ENCODE peak calls at places on chromosomes 16 and 17, in nine cellular contexts. One of them, this sample, is unnamed.

GRCh38 chr16:64830653-64831052 is 291.2 kb downstream of the CDH11 start:
- DNase-seq in CD8-positive, alpha-beta T cell: no peak
- DNase-seq in NAMALWA: no peak
- DNase-seq in posterior vena cava: no peak
- DNase-seq in iPS-NIHi11: no peak
- DNase-seq in mesothelial cell of epicardium: no peak
- DNase-seq in fibroblast of lung: peak; percentile 40
- DNase-seq in central memory CD8-positive, alpha-beta T cell: no peak
- DNase-seq in hypothalamus: no peak
- DNase-seq in this sample: no peak

GRCh38 chr17:47720754-47721533 is 12.1 kb upstream of the TBX21 start:
- DNase-seq in posterior vena cava: peak; percentile 88
- DNase-seq in mesothelial cell of epicardium: no peak
- DNase-seq in NAMALWA: no peak
- DNase-seq in central memory CD8-positive, alpha-beta T cell: no peak
- DNase-seq in iPS-NIHi11: peak; percentile 61
- DNase-seq in hypothalamus: no peak
- DNase-seq in fibroblast of lung: peak; percentile 33
- DNase-seq in CD8-positive, alpha-beta T cell: no peak
- DNase-seq in this sample: peak; percentile 41

GRCh38 chr16:85735946-85736345 is 14.9 kb downstream of the C16orf74 start:
- DNase-seq in iPS-NIHi11: no peak
- DNase-seq in NAMALWA: peak; percentile 48
- DNase-seq in hypothalamus: no peak
- DNase-seq in posterior vena cava: no peak
- DNase-seq in fibroblast of lung: no peak
- DNase-seq in mesothelial cell of epicardium: no peak
- DNase-seq in central memory CD8-positive, alpha-beta T cell: no peak
- DNase-seq in CD8-positive, alpha-beta T cell: no peak
- DNase-seq in this sample: no peak

GRCh38 chr17:69223809-69224208 is 4.8 kb downstream of the ABCA10 start:
- DNase-seq in central memory CD8-positive, alpha-beta T cell: no peak
- DNase-seq in fibroblast of lung: peak; percentile 61
- DNase-seq in hypothalamus: no peak
- DNase-seq in NAMALWA: no peak
- DNase-seq in CD8-positive, alpha-beta T cell: no peak
- DNase-seq in mesothelial cell of epicardium: no peak
- DNase-seq in iPS-NIHi11: no peak
- DNase-seq in posterior vena cava: no peak
- DNase-seq in this sample: no peak

GRCh38 chr17:7403043-7403901 is 625 bp downstream of the TMEM256 start:
- DNase-seq in central memory CD8-positive, alpha-beta T cell: no peak
- DNase-seq in fibroblast of lung: no peak
- DNase-seq in CD8-positive, alpha-beta T cell: no peak
- DNase-seq in iPS-NIHi11: peak; percentile 80
- DNase-seq in hypothalamus: no peak
- DNase-seq in NAMALWA: peak; percentile 19
- DNase-seq in posterior vena cava: no peak
- DNase-seq in mesothelial cell of epicardium: no peak
- DNase-seq in this sample: peak; percentile 55

GRCh38 chr17:67558740-67559380 is 158.9 kb upstream of the NOL11 start:
- DNase-seq in CD8-positive, alpha-beta T cell: no peak
- DNase-seq in NAMALWA: no peak
- DNase-seq in posterior vena cava: no peak
- DNase-seq in mesothelial cell of epicardium: no peak
- DNase-seq in central memory CD8-positive, alpha-beta T cell: no peak
- DNase-seq in hypothalamus: no peak
- DNase-seq in iPS-NIHi11: no peak
- DNase-seq in fibroblast of lung: no peak
- DNase-seq in this sample: peak; percentile 31

GRCh38 chr17:22267019-22267418 is 574.7 kb downstream of the KCNJ18 start:
- DNase-seq in mesothelial cell of epicardium: no peak
- DNase-seq in central memory CD8-positive, alpha-beta T cell: no peak
- DNase-seq in posterior vena cava: peak; percentile 53
- DNase-seq in CD8-positive, alpha-beta T cell: no peak
- DNase-seq in hypothalamus: no peak
- DNase-seq in iPS-NIHi11: no peak
- DNase-seq in fibroblast of lung: no peak
- DNase-seq in NAMALWA: no peak
- DNase-seq in this sample: no peak

GRCh38 chr16:5060073-5060641 is 5.6 kb downstream of the C16orf89 start:
- DNase-seq in NAMALWA: no peak
- DNase-seq in CD8-positive, alpha-beta T cell: no peak
- DNase-seq in posterior vena cava: peak; percentile 47
- DNase-seq in central memory CD8-positive, alpha-beta T cell: no peak
- DNase-seq in fibroblast of lung: no peak
- DNase-seq in iPS-NIHi11: no peak
- DNase-seq in mesothelial cell of epicardium: no peak
- DNase-seq in hypothalamus: no peak
- DNase-seq in this sample: no peak

GRCh38 chr16:6297666-6298435 is 1034.8 kb upstream of the RBFOX1 start:
- DNase-seq in posterior vena cava: no peak
- DNase-seq in iPS-NIHi11: no peak
- DNase-seq in hypothalamus: no peak
- DNase-seq in central memory CD8-positive, alpha-beta T cell: no peak
- DNase-seq in CD8-positive, alpha-beta T cell: no peak
- DNase-seq in mesothelial cell of epicardium: no peak
- DNase-seq in fibroblast of lung: no peak
- DNase-seq in NAMALWA: no peak
- DNase-seq in this sample: no peak

GRCh38 chr17:38710985-38711384 is 5.9 kb downstream of the MLLT6 start:
- DNase-seq in iPS-NIHi11: no peak
- DNase-seq in central memory CD8-positive, alpha-beta T cell: no peak
- DNase-seq in posterior vena cava: peak; percentile 46
- DNase-seq in fibroblast of lung: no peak
- DNase-seq in CD8-positive, alpha-beta T cell: no peak
- DNase-seq in hypothalamus: no peak
- DNase-seq in NAMALWA: no peak
- DNase-seq in mesothelial cell of epicardium: no peak
- DNase-seq in this sample: no peak

GRCh38 chr17:50872710-50873424 is 6.7 kb upstream of the TOB1 start:
- DNase-seq in hypothalamus: no peak
- DNase-seq in mesothelial cell of epicardium: no peak
- DNase-seq in fibroblast of lung: peak; percentile 63
- DNase-seq in NAMALWA: no peak
- DNase-seq in iPS-NIHi11: no peak
- DNase-seq in CD8-positive, alpha-beta T cell: no peak
- DNase-seq in central memory CD8-positive, alpha-beta T cell: no peak
- DNase-seq in posterior vena cava: no peak
- DNase-seq in this sample: peak; percentile 48

GRCh38 chr17:7971651-7972050 is 30.8 kb upstream of the GUCY2D start:
- DNase-seq in fibroblast of lung: no peak
- DNase-seq in iPS-NIHi11: no peak
- DNase-seq in hypothalamus: no peak
- DNase-seq in NAMALWA: no peak
- DNase-seq in mesothelial cell of epicardium: no peak
- DNase-seq in CD8-positive, alpha-beta T cell: no peak
- DNase-seq in central memory CD8-positive, alpha-beta T cell: no peak
- DNase-seq in posterior vena cava: no peak
- DNase-seq in this sample: no peak

GRCh38 chr17:45584092-45585036 is 93.8 kb upstream of the PLEKHM1 start:
- DNase-seq in central memory CD8-positive, alpha-beta T cell: peak; percentile 61
- DNase-seq in posterior vena cava: peak; percentile 91
- DNase-seq in NAMALWA: peak; percentile 84
- DNase-seq in hypothalamus: no peak
- DNase-seq in CD8-positive, alpha-beta T cell: peak; percentile 64
- DNase-seq in iPS-NIHi11: peak; percentile 81
- DNase-seq in fibroblast of lung: peak; percentile 62
- DNase-seq in mesothelial cell of epicardium: peak; percentile 43
- DNase-seq in this sample: peak; percentile 40

GRCh38 chr16:12958366-12958765 is 57.0 kb downstream of the SHISA9 start:
- DNase-seq in NAMALWA: no peak
- DNase-seq in mesothelial cell of epicardium: no peak
- DNase-seq in posterior vena cava: no peak
- DNase-seq in fibroblast of lung: no peak
- DNase-seq in central memory CD8-positive, alpha-beta T cell: no peak
- DNase-seq in CD8-positive, alpha-beta T cell: no peak
- DNase-seq in hypothalamus: no peak
- DNase-seq in iPS-NIHi11: no peak
- DNase-seq in this sample: no peak

This sample was measured in stromal cell of bone marrow.